ENCODE peak calls at places on chromosomes 11 and 22, in five cellular contexts. H, J, Q, G and R are unnamed samples.

GRCh38 chr11:125425601-125426000 is 70.5 kb downstream of the FEZ1 start:
- DNase-seq in H (no peak), J (no peak), Q (no peak), G (no peak), R (no peak)

GRCh38 chr11:57800444-57801184 is 39.0 kb downstream of the CTNND1 start:
- DNase-seq in H (peak), J (no peak), Q (no peak), G (no peak), R (no peak)

GRCh38 chr22:47327241-47327640 is 564.8 kb downstream of the TBC1D22A start:
- DNase-seq in H (no peak), J (no peak), Q (no peak), G (no peak), R (no peak)

GRCh38 chr11:13972958-13973357 is 10.4 kb downstream of the SPON1 start:
- DNase-seq in H (no peak), J (no peak), Q (no peak), G (no peak), R (no peak)

GRCh38 chr11:76597533-76598425 is 72.8 kb downstream of the LRRC32 start:
- DNase-seq in H (no peak), J (no peak), Q (peak), G (peak), R (no peak)

GRCh38 chr11:20161230-20161918 is 1.1 kb upstream of the DBX1 start:
- DNase-seq in H (no peak), J (no peak), Q (no peak), G (no peak), R (no peak)

GRCh38 chr11:17343907-17344306 is 7.7 kb upstream of the NCR3LG1 start:
- DNase-seq in H (peak), J (no peak), Q (peak), G (no peak), R (no peak)

GRCh38 chr11:119316729-119317591 is at the start of gene MCAM:
- DNase-seq in H (no peak), J (peak), Q (peak), G (no peak), R (no peak)

GRCh38 chr11:926341-926916 is 759 bp downstream of the AP2A2 start:
- DNase-seq in H (peak), J (no peak), Q (no peak), G (no peak), R (no peak)

GRCh38 chr11:111081021-111081511 is 164.5 kb upstream of the POU2AF2 start:
- DNase-seq in H (no peak), J (no peak), Q (no peak), G (no peak), R (no peak)

GRCh38 chr11:203056-203944 is 3.9 kb downstream of the BET1L start:
- DNase-seq in H (no peak), J (no peak), Q (peak), G (no peak), R (no peak)

GRCh38 chr22:28425211-28425610 is 254.4 kb downstream of the TTC28 start:
- DNase-seq in H (no peak), J (no peak), Q (no peak), G (no peak), R (no peak)